ENCODE peak calls at places on chromosomes 2 and 18, in seven cellular contexts. I, J, H, G, A, X and L are unnamed samples.

GRCh38 chr2:208103616-208104015 is 20.7 kb downstream of the CRYGD start:
- DNase-seq in I (no peak), J (no peak), H (no peak), G (no peak), A (no peak), X (no peak), L (no peak)

GRCh38 chr18:40849856-40850255 is 1105.2 kb upstream of the PIK3C3 start:
- DNase-seq in I (no peak), J (no peak), H (no peak), G (no peak), A (no peak), X (no peak), L (no peak)

GRCh38 chr18:50286391-50287027 is 983 bp downstream of the CXXC1 start:
- DNase-seq in I (peak; percentile 83), J (no peak), H (no peak), G (peak; percentile 33), A (peak; percentile 55), X (peak; percentile 68), L (no peak)

GRCh38 chr2:8158714-8159113 is 523.1 kb upstream of the ID2 start:
- DNase-seq in I (no peak), J (no peak), H (no peak), G (no peak), A (no peak), X (no peak), L (no peak)

GRCh38 chr2:58140508-58141072 is 94.0 kb downstream of the VRK2 start:
- DNase-seq in I (no peak), J (no peak), H (no peak), G (no peak), A (no peak), X (no peak), L (no peak)

GRCh38 chr18:23805898-23806297 is 116.6 kb downstream of the LAMA3 start:
- DNase-seq in I (no peak), J (no peak), H (no peak), G (peak; percentile 41), A (no peak), X (no peak), L (no peak)

GRCh38 chr2:174597347-174598047 is at the start of gene WIPF1:
- DNase-seq in I (peak; percentile 53), J (no peak), H (no peak), G (peak; percentile 59), A (no peak), X (no peak), L (peak; percentile 65)

GRCh38 chr18:30248061-30248460 is 794.5 kb downstream of the DSC3 start:
- DNase-seq in I (no peak), J (no peak), H (no peak), G (no peak), A (no peak), X (no peak), L (no peak)

GRCh38 chr2:224393145-224393544 is 8.8 kb downstream of the FAM124B start:
- DNase-seq in I (no peak), J (no peak), H (no peak), G (no peak), A (no peak), X (no peak), L (no peak)

GRCh38 chr2:186255823-186256222 is 230.2 kb upstream of the ZC3H15 start:
- DNase-seq in I (no peak), J (no peak), H (no peak), G (no peak), A (no peak), X (peak; percentile 82), L (no peak)

GRCh38 chr2:187546762-187547333 is 7.4 kb downstream of the TFPI start:
- DNase-seq in I (no peak), J (no peak), H (no peak), G (peak; percentile 48), A (no peak), X (no peak), L (no peak)

GRCh38 chr18:48869591-48869990 is 81.2 kb downstream of the SMAD7 start:
- DNase-seq in I (no peak), J (no peak), H (no peak), G (no peak), A (no peak), X (no peak), L (no peak)

GRCh38 chr2:65355190-65355831 is 77.1 kb downstream of the SPRED2 start:
- DNase-seq in I (peak; percentile 34), J (no peak), H (no peak), G (peak; percentile 60), A (no peak), X (no peak), L (no peak)

GRCh38 chr2:2542966-2543555 is 212.0 kb upstream of the MYT1L start:
- DNase-seq in I (no peak), J (no peak), H (no peak), G (no peak), A (no peak), X (peak; percentile 82), L (no peak)

GRCh38 chr2:95387358-95387757 is 15.2 kb upstream of the FAHD2A start:
- DNase-seq in I (peak; percentile 14), J (no peak), H (no peak), G (no peak), A (no peak), X (peak; percentile 22), L (no peak)
- TF ChIP-seq CTCF in I (no peak), J (no peak), H (no peak), G (no peak), A (no peak), X (no peak), L (no peak)

DNA sequence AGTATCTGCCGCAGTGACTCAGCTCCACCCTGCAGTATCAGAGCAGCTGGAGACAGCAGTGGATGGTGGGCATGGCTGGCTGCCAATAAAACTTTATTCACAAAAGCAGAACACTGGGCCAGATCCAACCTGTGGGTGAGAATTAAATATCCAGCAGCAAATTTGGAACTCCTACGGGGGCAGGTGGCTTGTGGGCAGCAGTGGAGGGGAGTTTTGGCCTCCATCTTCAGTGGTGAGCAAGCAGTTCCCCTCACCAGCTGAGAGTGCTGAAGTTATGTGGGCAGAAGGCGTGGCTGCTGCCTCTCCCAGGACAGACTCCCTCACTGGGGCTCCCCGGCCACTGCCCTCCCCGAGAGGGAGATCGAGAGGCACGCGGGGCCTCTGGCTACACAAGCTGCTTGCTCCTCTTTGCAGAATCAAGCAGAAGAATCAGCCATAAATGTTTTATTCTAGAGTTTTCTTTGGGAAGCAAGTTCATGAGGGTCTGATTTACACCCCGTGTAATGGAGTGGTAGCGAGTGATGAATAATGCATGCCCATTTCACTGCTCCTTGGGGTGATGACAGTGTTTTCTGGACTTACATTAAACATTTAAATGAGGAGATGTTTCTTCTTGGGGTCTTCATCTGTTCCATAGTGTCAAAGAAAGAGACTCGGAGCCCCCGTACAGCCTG is 204.3 kb downstream of the SEPTIN10 start:
- DNase-seq in I (no peak), J (no peak), H (no peak), G (no peak), A (no peak), X (no peak), L (no peak)
- TF ChIP-seq CTCF in I (no peak), J (no peak), H (no peak), G (no peak), A (no peak), X (no peak), L (no peak)

DNA sequence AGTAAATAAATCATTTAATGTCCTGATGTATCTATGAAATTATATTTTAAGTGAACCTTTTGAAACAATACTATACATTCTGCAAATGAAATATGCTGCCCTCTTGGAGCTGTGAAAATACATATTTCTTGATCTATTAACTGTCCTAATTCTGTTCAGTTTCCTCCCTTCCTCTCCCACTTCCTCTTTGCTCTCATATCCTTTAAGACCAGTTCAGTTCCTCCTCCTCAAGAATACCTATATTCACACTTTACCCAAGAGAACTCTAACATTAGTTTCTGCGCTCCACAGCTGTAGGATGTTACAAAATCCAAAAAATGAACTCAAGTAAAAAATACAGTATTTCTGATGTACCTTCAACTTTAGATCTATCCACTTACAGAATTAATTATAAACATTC is 5.4 kb downstream of the ITSN2 start:
- DNase-seq in I (no peak), J (no peak), H (no peak), G (no peak), A (no peak), X (no peak), L (no peak)
- TF ChIP-seq CTCF in I (no peak), J (no peak), H (no peak), G (no peak), A (no peak), X (no peak), L (no peak)

GRCh38 chr2:99692785-99693184 is 203.0 kb upstream of the REV1 start:
- DNase-seq in I (no peak), J (no peak), H (no peak), G (peak; percentile 44), A (no peak), X (peak; percentile 62), L (no peak)
- TF ChIP-seq CTCF in I (no peak), J (no peak), H (no peak), G (peak; percentile 59), A (no peak), X (peak; percentile 69), L (peak; percentile 20)

GRCh38 chr2:206521115-206521514 is 77.8 kb downstream of the ADAM23 start:
- DNase-seq in I (no peak), J (no peak), H (no peak), G (no peak), A (no peak), X (no peak), L (no peak)
- TF ChIP-seq CTCF in I (no peak), J (no peak), H (no peak), G (no peak), A (no peak), X (peak; percentile 41), L (no peak)

GRCh38 chr2:29562319-29562718 is 359.1 kb downstream of the ALK start:
- DNase-seq in I (no peak), J (no peak), H (no peak), G (no peak), A (no peak), X (no peak), L (no peak)

GRCh38 chr2:29561241-29562027 is 360.0 kb downstream of the ALK start:
- DNase-seq in I (no peak), J (peak; percentile 25), H (no peak), G (no peak), A (no peak), X (no peak), L (no peak)

GRCh38 chr2:29560030-29560429 is 361.4 kb downstream of the ALK start:
- DNase-seq in I (no peak), J (no peak), H (no peak), G (no peak), A (no peak), X (no peak), L (no peak)

GRCh38 chr2:29559608-29560007 is 361.8 kb downstream of the ALK start:
- DNase-seq in I (no peak), J (no peak), H (no peak), G (no peak), A (no peak), X (no peak), L (no peak)

GRCh38 chr2:29560566-29560965 is 360.8 kb downstream of the ALK start:
- DNase-seq in I (no peak), J (no peak), H (no peak), G (no peak), A (no peak), X (no peak), L (no peak)
- TF ChIP-seq CTCF in I (no peak), J (no peak), H (no peak), G (no peak), A (no peak), X (no peak), L (no peak)